ENCODE peak calls at places on chromosomes 11 and 22, in nine cellular contexts. H is body of pancreas; M is mucosa of gallbladder; N is DMS153; B is astrocyte of the spinal cord; G is WTC11; I is sciatic nerve; T is stimulated activated CD4-positive, alpha-beta T cell treated with anti-CD3 and anti-CD28 coated beads, TNF-alpha, amount 100 ng/mL, for 1 hour; Z is activated CD8-positive, alpha-beta memory T cell treated with anti-CD3 and anti-CD28 coated beads, Interleukin-2, amount 10 ng/mL, durations not matched to agents 7 days and 5 days. D is an unnamed sample.

GRCh38 chr22:46108564-46109473 is 41.5 kb upstream of the PPARA start:
- DNase-seq in H (peak; percentile 81), M (no peak), N (no peak), B (no peak), G (no peak), I (no peak), T (no peak), Z (no peak), D (peak; percentile 45)

GRCh38 chr11:124543145-124543544 is 309 bp downstream of the OR8B12 start:
- DNase-seq in H (no peak), M (no peak), N (no peak), B (no peak), G (no peak), I (no peak), T (no peak), Z (no peak), D (no peak)

GRCh38 chr11:130830563-130830950 is 85.7 kb downstream of the SNX19 start:
- DNase-seq in H (no peak), M (no peak), N (no peak), B (no peak), G (no peak), I (no peak), T (no peak), Z (no peak), D (no peak)

GRCh38 chr11:119193001-119193400 is 7.7 kb downstream of the NHERF4 start:
- DNase-seq in H (no peak), M (no peak), N (no peak), B (no peak), G (no peak), I (no peak), T (no peak), Z (no peak), D (no peak)

GRCh38 chr11:71279916-71280645 is 27.7 kb upstream of the SHANK2 start:
- DNase-seq in H (no peak), M (no peak), N (no peak), B (no peak), G (no peak), I (no peak), T (no peak), Z (peak; percentile 14), D (no peak)

GRCh38 chr11:36405585-36406367 is 104.3 kb downstream of the TRAF6 start:
- DNase-seq in H (no peak), M (no peak), N (no peak), B (no peak), G (no peak), I (no peak), T (no peak), Z (no peak), D (no peak)

GRCh38 chr11:66317322-66317765 is 500 bp upstream of the CD248 start:
- DNase-seq in H (no peak), M (peak; percentile 37), N (no peak), B (no peak), G (no peak), I (peak; percentile 75), T (no peak), Z (peak; percentile 79), D (no peak)

GRCh38 chr22:32473388-32473952 is 1.1 kb upstream of the FBXO7 start:
- DNase-seq in H (no peak), M (peak; percentile 28), N (peak; percentile 59), B (peak; percentile 76), G (no peak), I (no peak), T (no peak), Z (peak; percentile 67), D (peak; percentile 30)

GRCh38 chr11:61425367-61426131 is 4.2 kb downstream of the CPSF7 start:
- DNase-seq in H (no peak), M (no peak), N (no peak), B (no peak), G (no peak), I (no peak), T (no peak), Z (no peak), D (no peak)

GRCh38 chr22:37243402-37244113 is 511 bp downstream of the RAC2 start:
- DNase-seq in H (no peak), M (no peak), N (no peak), B (no peak), G (no peak), I (no peak), T (no peak), Z (peak; percentile 71), D (no peak)

GRCh38 chr22:50306753-50307749 is at the start of gene PLXNB2:
- DNase-seq in H (peak; percentile 87), M (peak; percentile 72), N (peak; percentile 72), B (peak; percentile 84), G (peak; percentile 73), I (peak; percentile 88), T (no peak), Z (peak; percentile 55), D (peak; percentile 85)

GRCh38 chr11:62726156-62727006 is 876 bp downstream of the HNRNPUL2 start:
- DNase-seq in H (peak; percentile 28), M (no peak), N (no peak), B (no peak), G (no peak), I (no peak), T (peak; percentile 33), Z (no peak), D (no peak)

GRCh38 chr22:47325249-47325648 is 562.8 kb downstream of the TBC1D22A start:
- DNase-seq in H (no peak), M (no peak), N (no peak), B (no peak), G (no peak), I (no peak), T (no peak), Z (no peak), D (no peak)

GRCh38 chr22:37552560-37553163 is 7.6 kb upstream of the CDC42EP1 start:
- DNase-seq in H (no peak), M (no peak), N (no peak), B (no peak), G (peak; percentile 67), I (no peak), T (no peak), Z (no peak), D (peak; percentile 43)

GRCh38 chr22:26835929-26836528 is 178.6 kb downstream of the MIAT start:
- DNase-seq in H (peak; percentile 68), M (peak; percentile 44), N (peak; percentile 20), B (peak; percentile 32), G (peak; percentile 90), I (no peak), T (peak; percentile 7), Z (peak; percentile 70), D (peak; percentile 44)

GRCh38 chr11:126139541-126140091 is 71.8 kb downstream of the RPUSD4 start:
- DNase-seq in H (no peak), M (peak; percentile 49), N (no peak), B (peak; percentile 19), G (no peak), I (no peak), T (no peak), Z (no peak), D (no peak)

GRCh38 chr22:24333301-24333700 is 62.7 kb downstream of the SPECC1L start:
- DNase-seq in H (no peak), M (no peak), N (no peak), B (peak; percentile 81), G (no peak), I (no peak), T (no peak), Z (no peak), D (no peak)

GRCh38 chr11:43072096-43072495 is 239.7 kb upstream of the API5 start:
- DNase-seq in H (no peak), M (no peak), N (no peak), B (no peak), G (peak; percentile 49), I (no peak), T (no peak), Z (no peak), D (no peak)

GRCh38 chr11:19938051-19938856 is 222.0 kb downstream of the DBX1 start:
- DNase-seq in H (peak; percentile 78), M (peak; percentile 22), N (peak; percentile 9), B (peak; percentile 62), G (peak; percentile 76), I (no peak), T (no peak), Z (peak; percentile 58), D (peak; percentile 49)

GRCh38 chr11:78573271-78574035 is 1.2 kb downstream of the NARS2 start:
- DNase-seq in H (no peak), M (no peak), N (no peak), B (no peak), G (no peak), I (no peak), T (no peak), Z (no peak), D (no peak)

GRCh38 chr11:11179239-11179638 is 173.8 kb downstream of the CSNK2A3 start:
- DNase-seq in H (no peak), M (no peak), N (no peak), B (peak; percentile 78), G (no peak), I (no peak), T (no peak), Z (no peak), D (no peak)

GRCh38 chr22:28936200-28936599 is 52.8 kb downstream of the ZNRF3 start:
- DNase-seq in H (no peak), M (no peak), N (no peak), B (no peak), G (no peak), I (no peak), T (no peak), Z (no peak), D (no peak)

GRCh38 chr11:69943066-69943465 is 123.8 kb upstream of the FGF3 start:
- DNase-seq in H (no peak), M (no peak), N (no peak), B (no peak), G (peak; percentile 30), I (no peak), T (no peak), Z (no peak), D (no peak)

GRCh38 chr11:35088676-35089075 is 50.3 kb upstream of the CD44 start:
- DNase-seq in H (no peak), M (peak; percentile 42), N (no peak), B (no peak), G (no peak), I (no peak), T (no peak), Z (no peak), D (no peak)

GRCh38 chr11:64763804-64764611 is 4.2 kb upstream of the PYGM start:
- DNase-seq in H (peak; percentile 7), M (no peak), N (no peak), B (no peak), G (no peak), I (peak; percentile 52), T (no peak), Z (peak; percentile 86), D (no peak)

GRCh38 chr22:50461536-50461935 is 13.3 kb downstream of the SBF1 start:
- DNase-seq in H (no peak), M (no peak), N (no peak), B (no peak), G (no peak), I (no peak), T (no peak), Z (no peak), D (no peak)

GRCh38 chr22:19419464-19420178 is 11.9 kb downstream of the HIRA start:
- DNase-seq in H (no peak), M (no peak), N (no peak), B (no peak), G (no peak), I (no peak), T (no peak), Z (peak; percentile 66), D (peak; percentile 24)

GRCh38 chr11:1202776-1203504 is 19.9 kb upstream of the MUC5B start:
- DNase-seq in H (peak; percentile 75), M (peak; percentile 60), N (no peak), B (peak; percentile 8), G (peak; percentile 87), I (peak; percentile 82), T (peak; percentile 64), Z (peak; percentile 58), D (peak; percentile 69)

GRCh38 chr11:30432177-30432576 is 109.3 kb downstream of the ARL14EP start:
- DNase-seq in H (no peak), M (no peak), N (no peak), B (no peak), G (no peak), I (no peak), T (no peak), Z (no peak), D (no peak)

GRCh38 chr11:18299724-18300123 is 22.2 kb downstream of the HPS5 start:
- DNase-seq in H (no peak), M (no peak), N (no peak), B (no peak), G (no peak), I (no peak), T (no peak), Z (no peak), D (no peak)

GRCh38 chr11:110261195-110262140 is 34.9 kb downstream of the RDX start:
- DNase-seq in H (no peak), M (no peak), N (no peak), B (peak; percentile 15), G (no peak), I (no peak), T (no peak), Z (no peak), D (no peak)

D was measured in transverse colon.